ENCODE peak calls at places on chromosome 15, in four cellular contexts. N is HepG2, O is K562, J is GM12878. E is an unnamed sample.

GRCh38 chr15:49492151-49492550 is 69.1 kb downstream of the FGF7 start:
- DNase-seq in O (no peak), N (no peak), J (no peak), E (no peak)

GRCh38 chr15:51759557-51760070 is 8.2 kb downstream of the TMOD2 start:
- DNase-seq in J (no peak), O (no peak), N (peak; percentile 6), E (no peak)

GRCh38 chr15:55133972-55134371 is 62.8 kb downstream of the RSL24D1 start:
- DNase-seq in O (no peak), N (no peak), J (no peak), E (no peak)

GRCh38 chr15:78718257-78718656 is 77.2 kb upstream of the CHRNB4 start:
- DNase-seq in N (no peak), O (no peak), J (no peak), E (no peak)

GRCh38 chr15:31606261-31606669 is 279.6 kb downstream of the KLF13 start:
- DNase-seq in J (no peak), O (no peak), N (no peak), E (no peak)

GRCh38 chr15:78024883-78025282 is 52.6 kb downstream of the TBC1D2B start:
- DNase-seq in J (no peak), O (no peak), N (no peak), E (no peak)

GRCh38 chr15:24617646-24618045 is 57.9 kb upstream of the NPAP1 start:
- DNase-seq in J (no peak), O (no peak), N (no peak), E (no peak)

GRCh38 chr15:77620297-77620696 is 12.4 kb downstream of the LINGO1 start:
- DNase-seq in O (peak; percentile 85), J (no peak), N (no peak), E (no peak)

GRCh38 chr15:59176653-59177444 is 29.8 kb upstream of the LDHAL6B start:
- DNase-seq in J (no peak), O (no peak), N (no peak), E (no peak)

GRCh38 chr15:98898122-98898521 is 109.5 kb downstream of the PGPEP1L start:
- DNase-seq in N (no peak), J (no peak), O (no peak), E (no peak)

GRCh38 chr15:38535451-38536200 is 29.0 kb downstream of the RASGRP1 start:
- DNase-seq in O (no peak), J (no peak), N (no peak), E (no peak)

GRCh38 chr15:82650046-82650670 is 3.0 kb upstream of the CPEB1 start:
- DNase-seq in J (no peak), N (no peak), O (no peak), E (no peak)

GRCh38 chr15:87793736-87794135 is 462.8 kb downstream of the NTRK3 start:
- DNase-seq in J (no peak), N (no peak), O (no peak), E (no peak)

GRCh38 chr15:56325186-56325585 is 40.0 kb upstream of the TEX9 start:
- DNase-seq in J (no peak), N (no peak), O (no peak), E (no peak)

GRCh38 chr15:48414015-48414414 is 82.8 kb downstream of the DUT start:
- DNase-seq in J (no peak), N (no peak), O (no peak), E (no peak)

GRCh38 chr15:89177633-89178306 is 43.6 kb downstream of the RLBP1 start:
- DNase-seq in O (peak; percentile 56), J (peak; percentile 15), N (peak; percentile 57), E (peak; percentile 75)

GRCh38 chr15:39710681-39711080 is 72.0 kb downstream of the FSIP1 start:
- DNase-seq in N (no peak), J (no peak), O (no peak), E (no peak)

GRCh38 chr15:64460737-64461576 is 579 bp downstream of the ZNF609 start:
- DNase-seq in J (no peak), O (peak; percentile 84), N (peak; percentile 66), E (peak; percentile 26)

GRCh38 chr15:55282284-55282833 is 7.3 kb downstream of the RAB27A start:
- DNase-seq in J (no peak), N (no peak), O (peak; percentile 41), E (no peak)

GRCh38 chr15:57685719-57686118 is 20.8 kb upstream of the POLR2M start:
- DNase-seq in N (no peak), J (no peak), O (no peak), E (no peak)

GRCh38 chr15:100869151-100869999 is 10.3 kb upstream of the ALDH1A3 start:
- DNase-seq in O (peak; percentile 48), J (no peak), N (no peak), E (no peak)

GRCh38 chr15:101293122-101293521 is 1.9 kb downstream of the SNRPA1 start:
- DNase-seq in O (no peak), J (no peak), N (no peak), E (no peak)

GRCh38 chr15:64251121-64251520 is 88.3 kb upstream of the PPIB start:
- DNase-seq in N (no peak), J (no peak), O (no peak), E (no peak)

GRCh38 chr15:94352940-94353820 is 121.8 kb downstream of the MCTP2 start:
- DNase-seq in N (peak; percentile 45), J (no peak), O (no peak), E (no peak)

GRCh38 chr15:88703533-88703932 is 64.7 kb downstream of the ISG20 start:
- DNase-seq in J (no peak), O (no peak), N (no peak), E (no peak)

GRCh38 chr15:60526127-60526616 is 47.2 kb upstream of the ICE2 start:
- DNase-seq in O (no peak), J (no peak), N (no peak), E (no peak)

GRCh38 chr15:59124261-59124660 is 19.3 kb downstream of the CCNB2 start:
- DNase-seq in N (no peak), J (no peak), O (no peak), E (no peak)

GRCh38 chr15:81480645-81481053 is 106.6 kb upstream of the TMC3 start:
- DNase-seq in N (peak; percentile 31), J (peak; percentile 11), O (peak; percentile 36), E (peak; percentile 50)

GRCh38 chr15:101506491-101506890 is 17.0 kb upstream of the PCSK6 start:
- DNase-seq in J (no peak), O (no peak), N (no peak), E (peak; percentile 5)

GRCh38 chr15:34334676-34335075 is 2.9 kb downstream of the SLC12A6 start:
- DNase-seq in N (no peak), O (no peak), J (no peak), E (no peak)

GRCh38 chr15:34335176-34335575 is 2.4 kb downstream of the SLC12A6 start:
- DNase-seq in J (no peak), O (no peak), N (no peak), E (no peak)

GRCh38 chr15:34336947-34337556 is 529 bp downstream of the SLC12A6 start:
- DNase-seq in O (no peak), N (no peak), J (no peak), E (no peak)

GRCh38 chr15:34337557-34338306 is at the start of gene SLC12A6:
- DNase-seq in N (peak; percentile 78), O (peak; percentile 93), J (no peak), E (peak; percentile 85)

GRCh38 chr15:34336333-34336732 is 1.2 kb downstream of the SLC12A6 start:
- DNase-seq in N (no peak), J (no peak), O (no peak), E (no peak)
- TF ChIP-seq TARDBP in N (no peak), J (no peak), O (no peak), E (no peak)

DNA sequence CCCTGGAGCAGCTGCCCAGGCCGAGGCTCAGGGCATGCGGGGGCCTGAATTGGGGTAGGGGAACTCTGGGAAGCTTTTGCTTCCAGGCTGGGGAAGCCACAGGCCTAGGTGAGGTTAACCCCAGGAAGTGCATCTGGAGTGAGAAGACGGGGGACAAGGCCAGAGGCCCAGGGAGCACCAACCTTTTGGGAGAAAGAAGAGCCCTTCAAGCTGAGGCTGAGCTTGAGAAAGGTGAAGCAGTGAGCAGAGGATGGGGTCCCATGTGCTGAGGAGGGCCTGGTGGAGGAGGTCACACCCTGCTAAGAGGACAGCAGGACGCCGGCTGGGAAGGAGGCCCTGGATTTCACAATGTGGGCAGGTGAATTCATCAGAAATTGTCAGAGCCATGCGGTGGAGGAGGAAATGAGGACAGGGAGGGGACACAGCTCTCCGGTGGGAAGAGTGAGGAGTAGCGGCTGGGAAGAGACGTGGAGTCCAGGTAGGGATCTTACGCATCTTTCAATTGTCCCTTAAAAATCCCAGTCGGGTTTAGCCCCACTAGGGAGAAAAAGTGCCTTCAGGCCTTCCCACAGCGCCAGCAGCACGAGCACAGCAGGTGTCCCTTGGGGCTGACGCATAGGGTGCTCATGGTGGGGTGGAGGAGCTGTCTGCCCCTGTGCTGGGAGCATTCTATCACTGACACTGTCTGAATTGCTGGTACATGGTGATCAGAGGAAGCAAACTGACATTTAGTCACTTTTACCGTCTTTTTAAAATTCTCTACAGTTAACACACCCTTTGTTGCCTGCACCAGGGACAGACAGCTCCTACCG is 50.9 kb downstream of the HCN4 start:
- DNase-seq in J (no peak), N (no peak), O (no peak), E (no peak)
- TF ChIP-seq FOXK2 in J (no peak), N (no peak), O (no peak), E (no peak)

GRCh38 chr15:72358532-72359180 is 17.2 kb downstream of the HEXA start:
- DNase-seq in O (no peak), N (peak; percentile 83), J (no peak), E (no peak)
- TF ChIP-seq FOXM1 in O (no peak), N (no peak), J (no peak), E (no peak)

GRCh38 chr15:66749841-66750575 is 48.0 kb downstream of the SMAD6 start:
- DNase-seq in J (no peak), N (peak; percentile 57), O (no peak), E (no peak)

GRCh38 chr15:66753687-66754377 is 51.8 kb downstream of the SMAD6 start:
- DNase-seq in O (no peak), N (no peak), J (no peak), E (no peak)

GRCh38 chr15:66752078-66752477 is 50.0 kb downstream of the SMAD6 start:
- DNase-seq in N (no peak), O (no peak), J (no peak), E (no peak)

GRCh38 chr15:66750609-66751008 is 48.6 kb downstream of the SMAD6 start:
- DNase-seq in J (no peak), O (no peak), N (no peak), E (no peak)

DNA sequence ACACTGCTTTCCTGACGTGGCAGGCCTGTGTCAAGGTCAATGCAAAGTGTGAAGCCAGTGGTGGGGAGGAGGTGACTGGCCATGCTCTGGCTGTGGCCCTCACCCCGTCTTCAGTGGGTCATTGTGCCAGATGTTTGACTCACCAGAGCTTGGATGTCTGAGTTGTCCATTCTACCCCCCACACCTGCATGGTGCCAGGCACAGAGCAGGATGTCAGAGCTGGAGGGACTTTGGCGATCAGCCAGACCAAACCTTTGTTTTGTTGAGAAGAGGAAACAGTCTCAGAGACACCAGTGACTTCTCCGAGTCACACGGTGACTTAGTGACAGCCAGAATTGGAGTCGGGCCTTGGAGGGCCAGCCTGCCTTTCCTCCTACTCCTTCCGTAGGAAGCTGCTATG is 49.5 kb downstream of the SMAD6 start:
- DNase-seq in N (peak; percentile 60), O (no peak), J (no peak), E (no peak)
- TF ChIP-seq TARDBP in N (no peak), O (no peak), J (no peak), E (no peak)

DNA sequence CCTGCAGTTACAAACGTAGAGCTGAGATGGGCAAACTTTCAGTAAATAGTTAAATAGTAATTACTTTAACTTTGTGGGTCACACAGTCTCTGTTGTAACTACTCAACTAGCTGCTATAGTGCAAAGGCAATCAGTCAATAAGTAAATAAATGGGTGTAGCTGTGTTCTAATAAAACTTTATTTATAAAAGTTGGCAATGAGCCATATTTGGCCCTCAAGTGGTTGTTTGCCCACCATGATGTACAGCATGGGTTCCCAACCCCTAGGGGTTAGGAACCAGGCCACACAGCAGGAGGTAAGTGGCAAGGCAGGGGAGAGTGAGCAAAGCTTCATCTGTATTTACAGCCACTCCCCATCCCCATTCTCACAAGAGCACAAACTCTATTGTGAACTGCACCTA is 44.9 kb upstream of the CHRM5 start:
- DNase-seq in O (no peak), N (no peak), J (no peak), E (no peak)
- TF ChIP-seq FOXK2 in O (no peak), N (no peak), J (no peak), E (no peak)

E was measured in HEK293T.